ENCODE peak calls at places on chromosomes 16 and 17, in ten cellular contexts. One of them, this sample, is unnamed.

GRCh38 chr17:48074322-48075054 is 26.3 kb downstream of the NFE2L1 start:
- DNase-seq in neural crest cell: peak; percentile 76
- DNase-seq in esophagus squamous epithelium: no peak
- DNase-seq in AG10803: peak; percentile 82
- DNase-seq in AG09319: peak; percentile 62
- DNase-seq in body of pancreas: peak; percentile 78
- DNase-seq in CD4-positive, alpha-beta T cell: peak; percentile 58
- DNase-seq in Calu3: peak; percentile 87
- DNase-seq in RWPE2: no peak
- DNase-seq in fibroblast of pulmonary artery: peak; percentile 88
- DNase-seq in this sample: peak; percentile 75

GRCh38 chr16:81936209-81936608 is 75.1 kb downstream of the SDR42E1 start:
- DNase-seq in neural crest cell: no peak
- DNase-seq in esophagus squamous epithelium: no peak
- DNase-seq in AG10803: no peak
- DNase-seq in AG09319: no peak
- DNase-seq in body of pancreas: no peak
- DNase-seq in CD4-positive, alpha-beta T cell: no peak
- DNase-seq in Calu3: no peak
- DNase-seq in RWPE2: no peak
- DNase-seq in fibroblast of pulmonary artery: no peak
- DNase-seq in this sample: no peak

GRCh38 chr16:4067262-4068001 is 48.8 kb downstream of the ADCY9 start:
- DNase-seq in neural crest cell: no peak
- DNase-seq in esophagus squamous epithelium: no peak
- DNase-seq in AG10803: peak; percentile 92
- DNase-seq in AG09319: peak; percentile 79
- DNase-seq in body of pancreas: no peak
- DNase-seq in CD4-positive, alpha-beta T cell: no peak
- DNase-seq in Calu3: no peak
- DNase-seq in RWPE2: peak; percentile 13
- DNase-seq in fibroblast of pulmonary artery: no peak
- DNase-seq in this sample: no peak

GRCh38 chr17:50316016-50316587 is 29.8 kb upstream of the XYLT2 start:
- DNase-seq in neural crest cell: no peak
- DNase-seq in esophagus squamous epithelium: no peak
- DNase-seq in AG10803: no peak
- DNase-seq in AG09319: no peak
- DNase-seq in body of pancreas: no peak
- DNase-seq in CD4-positive, alpha-beta T cell: no peak
- DNase-seq in Calu3: no peak
- DNase-seq in RWPE2: no peak
- DNase-seq in fibroblast of pulmonary artery: no peak
- DNase-seq in this sample: no peak

GRCh38 chr17:80191720-80192265 is 22.0 kb downstream of the CARD14 start:
- DNase-seq in neural crest cell: no peak
- DNase-seq in esophagus squamous epithelium: no peak
- DNase-seq in AG10803: no peak
- DNase-seq in AG09319: no peak
- DNase-seq in body of pancreas: no peak
- DNase-seq in CD4-positive, alpha-beta T cell: no peak
- DNase-seq in Calu3: no peak
- DNase-seq in RWPE2: no peak
- DNase-seq in fibroblast of pulmonary artery: no peak
- DNase-seq in this sample: no peak

GRCh38 chr16:88004391-88004790 is 53.2 kb downstream of the BANP start:
- DNase-seq in neural crest cell: no peak
- DNase-seq in esophagus squamous epithelium: no peak
- DNase-seq in AG10803: no peak
- DNase-seq in AG09319: no peak
- DNase-seq in body of pancreas: no peak
- DNase-seq in CD4-positive, alpha-beta T cell: no peak
- DNase-seq in Calu3: no peak
- DNase-seq in RWPE2: no peak
- DNase-seq in fibroblast of pulmonary artery: no peak
- DNase-seq in this sample: no peak

GRCh38 chr16:19130852-19131808 is 17.4 kb downstream of the ITPRIPL2 start:
- DNase-seq in neural crest cell: no peak
- DNase-seq in esophagus squamous epithelium: no peak
- DNase-seq in AG10803: peak; percentile 81
- DNase-seq in AG09319: no peak
- DNase-seq in body of pancreas: no peak
- DNase-seq in CD4-positive, alpha-beta T cell: no peak
- DNase-seq in Calu3: no peak
- DNase-seq in RWPE2: no peak
- DNase-seq in fibroblast of pulmonary artery: peak; percentile 78
- DNase-seq in this sample: no peak

GRCh38 chr16:77849640-77850258 is 61.4 kb downstream of the VAT1L start:
- DNase-seq in neural crest cell: no peak
- DNase-seq in esophagus squamous epithelium: no peak
- DNase-seq in AG10803: no peak
- DNase-seq in AG09319: no peak
- DNase-seq in body of pancreas: no peak
- DNase-seq in CD4-positive, alpha-beta T cell: no peak
- DNase-seq in Calu3: no peak
- DNase-seq in RWPE2: no peak
- DNase-seq in fibroblast of pulmonary artery: no peak
- DNase-seq in this sample: no peak

GRCh38 chr17:40664582-40665333 is at the start of gene KRT222:
- DNase-seq in neural crest cell: no peak
- DNase-seq in esophagus squamous epithelium: no peak
- DNase-seq in AG10803: no peak
- DNase-seq in AG09319: no peak
- DNase-seq in body of pancreas: no peak
- DNase-seq in CD4-positive, alpha-beta T cell: no peak
- DNase-seq in Calu3: no peak
- DNase-seq in RWPE2: no peak
- DNase-seq in fibroblast of pulmonary artery: no peak
- DNase-seq in this sample: no peak

GRCh38 chr17:76467366-76467765 is at the start of gene AANAT:
- DNase-seq in neural crest cell: no peak
- DNase-seq in esophagus squamous epithelium: no peak
- DNase-seq in AG10803: no peak
- DNase-seq in AG09319: no peak
- DNase-seq in body of pancreas: no peak
- DNase-seq in CD4-positive, alpha-beta T cell: no peak
- DNase-seq in Calu3: no peak
- DNase-seq in RWPE2: no peak
- DNase-seq in fibroblast of pulmonary artery: no peak
- DNase-seq in this sample: no peak

GRCh38 chr17:73283841-73284282 is 22.2 kb upstream of the CPSF4L start:
- DNase-seq in neural crest cell: peak; percentile 56
- DNase-seq in esophagus squamous epithelium: no peak
- DNase-seq in AG10803: no peak
- DNase-seq in AG09319: no peak
- DNase-seq in body of pancreas: no peak
- DNase-seq in CD4-positive, alpha-beta T cell: no peak
- DNase-seq in Calu3: no peak
- DNase-seq in RWPE2: no peak
- DNase-seq in fibroblast of pulmonary artery: no peak
- DNase-seq in this sample: no peak

GRCh38 chr16:19123535-19124178 is 9.9 kb downstream of the ITPRIPL2 start:
- DNase-seq in neural crest cell: no peak
- DNase-seq in esophagus squamous epithelium: no peak
- DNase-seq in AG10803: no peak
- DNase-seq in AG09319: no peak
- DNase-seq in body of pancreas: peak; percentile 71
- DNase-seq in CD4-positive, alpha-beta T cell: no peak
- DNase-seq in Calu3: no peak
- DNase-seq in RWPE2: no peak
- DNase-seq in fibroblast of pulmonary artery: no peak
- DNase-seq in this sample: no peak

GRCh38 chr16:4664538-4665418 is 28.6 kb upstream of the NUDT16L1 start:
- DNase-seq in neural crest cell: no peak
- DNase-seq in esophagus squamous epithelium: no peak
- DNase-seq in AG10803: no peak
- DNase-seq in AG09319: no peak
- DNase-seq in body of pancreas: no peak
- DNase-seq in CD4-positive, alpha-beta T cell: peak; percentile 47
- DNase-seq in Calu3: peak; percentile 28
- DNase-seq in RWPE2: no peak
- DNase-seq in fibroblast of pulmonary artery: no peak
- DNase-seq in this sample: no peak

GRCh38 chr16:68083239-68083781 is 1.9 kb upstream of the NFATC3 start:
- DNase-seq in neural crest cell: no peak
- DNase-seq in esophagus squamous epithelium: no peak
- DNase-seq in AG10803: no peak
- DNase-seq in AG09319: no peak
- DNase-seq in body of pancreas: no peak
- DNase-seq in CD4-positive, alpha-beta T cell: no peak
- DNase-seq in Calu3: no peak
- DNase-seq in RWPE2: no peak
- DNase-seq in fibroblast of pulmonary artery: no peak
- DNase-seq in this sample: no peak

GRCh38 chr16:68972008-68972407 is 128.7 kb downstream of the TANGO6 start:
- DNase-seq in neural crest cell: no peak
- DNase-seq in esophagus squamous epithelium: no peak
- DNase-seq in AG10803: no peak
- DNase-seq in AG09319: no peak
- DNase-seq in body of pancreas: no peak
- DNase-seq in CD4-positive, alpha-beta T cell: no peak
- DNase-seq in Calu3: no peak
- DNase-seq in RWPE2: no peak
- DNase-seq in fibroblast of pulmonary artery: no peak
- DNase-seq in this sample: no peak

DNA sequence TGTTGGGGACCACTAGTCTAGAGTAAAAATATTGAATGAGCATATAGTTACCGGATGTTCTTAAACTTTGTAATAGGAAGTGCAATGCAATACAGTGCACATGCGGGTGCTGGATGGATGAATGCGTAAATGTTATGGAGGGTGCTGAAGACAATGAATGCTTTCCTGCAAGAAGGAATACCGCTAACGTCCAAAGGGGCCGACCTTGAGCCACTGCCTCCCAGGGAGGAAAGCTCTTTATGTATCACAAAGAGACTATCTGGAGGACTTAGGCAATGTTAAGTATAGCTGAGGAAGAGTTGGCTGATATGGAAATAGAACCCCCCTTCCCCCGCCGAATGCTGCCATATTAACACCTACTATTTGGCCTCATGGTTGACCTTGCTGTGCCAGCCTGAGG is 27.5 kb upstream of the SHCBP1 start:
- DNase-seq in neural crest cell: no peak
- DNase-seq in esophagus squamous epithelium: no peak
- DNase-seq in AG10803: no peak
- DNase-seq in AG09319: no peak
- DNase-seq in body of pancreas: no peak
- DNase-seq in CD4-positive, alpha-beta T cell: no peak
- DNase-seq in Calu3: no peak
- DNase-seq in RWPE2: no peak
- DNase-seq in fibroblast of pulmonary artery: no peak
- DNase-seq in this sample: no peak
- TF ChIP-seq CTCF in neural crest cell: no peak
- TF ChIP-seq CTCF in esophagus squamous epithelium: no peak
- TF ChIP-seq CTCF in AG10803: no peak
- TF ChIP-seq CTCF in AG09319: no peak
- TF ChIP-seq CTCF in body of pancreas: no peak
- TF ChIP-seq CTCF in CD4-positive, alpha-beta T cell: no peak
- TF ChIP-seq CTCF in Calu3: no peak
- TF ChIP-seq CTCF in RWPE2: no peak
- TF ChIP-seq CTCF in fibroblast of pulmonary artery: no peak
- TF ChIP-seq CTCF in this sample: no peak

GRCh38 chr16:55502801-55503366 is 6.0 kb upstream of the LPCAT2 start:
- DNase-seq in neural crest cell: peak; percentile 53
- DNase-seq in esophagus squamous epithelium: no peak
- DNase-seq in AG10803: peak; percentile 84
- DNase-seq in AG09319: peak; percentile 84
- DNase-seq in body of pancreas: peak; percentile 97
- DNase-seq in CD4-positive, alpha-beta T cell: no peak
- DNase-seq in Calu3: peak; percentile 65
- DNase-seq in RWPE2: no peak
- DNase-seq in fibroblast of pulmonary artery: peak; percentile 97
- DNase-seq in this sample: no peak
- TF ChIP-seq CTCF in neural crest cell: no peak
- TF ChIP-seq CTCF in esophagus squamous epithelium: no peak
- TF ChIP-seq CTCF in AG10803: no peak
- TF ChIP-seq CTCF in AG09319: peak; percentile 16
- TF ChIP-seq CTCF in body of pancreas: no peak
- TF ChIP-seq CTCF in CD4-positive, alpha-beta T cell: no peak
- TF ChIP-seq CTCF in Calu3: no peak
- TF ChIP-seq CTCF in RWPE2: no peak
- TF ChIP-seq CTCF in fibroblast of pulmonary artery: peak; percentile 20
- TF ChIP-seq CTCF in this sample: no peak

GRCh38 chr17:66661411-66661843 is 173.5 kb upstream of the CACNG5 start:
- DNase-seq in neural crest cell: no peak
- DNase-seq in esophagus squamous epithelium: no peak
- DNase-seq in AG10803: peak; percentile 11
- DNase-seq in AG09319: no peak
- DNase-seq in body of pancreas: no peak
- DNase-seq in CD4-positive, alpha-beta T cell: no peak
- DNase-seq in Calu3: peak; percentile 75
- DNase-seq in RWPE2: no peak
- DNase-seq in fibroblast of pulmonary artery: peak; percentile 53
- DNase-seq in this sample: no peak
- TF ChIP-seq CTCF in neural crest cell: no peak
- TF ChIP-seq CTCF in esophagus squamous epithelium: no peak
- TF ChIP-seq CTCF in AG10803: no peak
- TF ChIP-seq CTCF in AG09319: no peak
- TF ChIP-seq CTCF in body of pancreas: no peak
- TF ChIP-seq CTCF in CD4-positive, alpha-beta T cell: no peak
- TF ChIP-seq CTCF in Calu3: no peak
- TF ChIP-seq CTCF in RWPE2: no peak
- TF ChIP-seq CTCF in fibroblast of pulmonary artery: no peak
- TF ChIP-seq CTCF in this sample: no peak

GRCh38 chr16:18068477-18068876 is 268.1 kb downstream of the NPIPA8 start:
- DNase-seq in neural crest cell: no peak
- DNase-seq in esophagus squamous epithelium: no peak
- DNase-seq in AG10803: no peak
- DNase-seq in AG09319: no peak
- DNase-seq in body of pancreas: no peak
- DNase-seq in CD4-positive, alpha-beta T cell: no peak
- DNase-seq in Calu3: no peak
- DNase-seq in RWPE2: no peak
- DNase-seq in fibroblast of pulmonary artery: no peak
- DNase-seq in this sample: no peak

GRCh38 chr16:18059089-18059488 is 277.4 kb downstream of the NPIPA8 start:
- DNase-seq in neural crest cell: no peak
- DNase-seq in esophagus squamous epithelium: no peak
- DNase-seq in AG10803: no peak
- DNase-seq in AG09319: no peak
- DNase-seq in body of pancreas: no peak
- DNase-seq in CD4-positive, alpha-beta T cell: no peak
- DNase-seq in Calu3: no peak
- DNase-seq in RWPE2: no peak
- DNase-seq in fibroblast of pulmonary artery: no peak
- DNase-seq in this sample: no peak

GRCh38 chr16:18059577-18059976 is 277.0 kb downstream of the NPIPA8 start:
- DNase-seq in neural crest cell: no peak
- DNase-seq in esophagus squamous epithelium: no peak
- DNase-seq in AG10803: no peak
- DNase-seq in AG09319: no peak
- DNase-seq in body of pancreas: no peak
- DNase-seq in CD4-positive, alpha-beta T cell: no peak
- DNase-seq in Calu3: no peak
- DNase-seq in RWPE2: no peak
- DNase-seq in fibroblast of pulmonary artery: no peak
- DNase-seq in this sample: no peak

DNA sequence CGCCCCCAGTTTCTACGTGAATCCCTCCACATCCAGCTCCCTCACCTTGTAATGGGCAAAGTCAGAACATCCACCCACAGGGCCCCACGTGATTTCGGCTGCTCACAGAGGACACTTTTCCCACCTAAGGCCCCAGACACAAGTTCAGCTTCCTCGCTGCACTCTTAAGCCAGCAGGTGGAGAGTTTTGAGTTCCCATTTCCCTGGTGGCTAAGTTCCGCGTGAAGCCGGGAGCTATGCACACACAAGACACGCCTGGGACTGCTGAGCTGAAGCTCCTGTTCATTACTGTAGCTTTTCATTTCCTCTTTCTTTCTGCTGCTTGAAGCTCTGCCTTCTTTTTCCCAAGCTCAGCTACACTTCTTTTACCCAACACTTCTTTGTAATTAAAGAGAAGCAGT is 273.8 kb downstream of the NPIPA8 start:
- DNase-seq in neural crest cell: no peak
- DNase-seq in esophagus squamous epithelium: no peak
- DNase-seq in AG10803: no peak
- DNase-seq in AG09319: no peak
- DNase-seq in body of pancreas: no peak
- DNase-seq in CD4-positive, alpha-beta T cell: no peak
- DNase-seq in Calu3: no peak
- DNase-seq in RWPE2: no peak
- DNase-seq in fibroblast of pulmonary artery: no peak
- DNase-seq in this sample: no peak
- TF ChIP-seq CTCF in neural crest cell: no peak
- TF ChIP-seq CTCF in esophagus squamous epithelium: no peak
- TF ChIP-seq CTCF in AG10803: no peak
- TF ChIP-seq CTCF in AG09319: no peak
- TF ChIP-seq CTCF in body of pancreas: no peak
- TF ChIP-seq CTCF in CD4-positive, alpha-beta T cell: no peak
- TF ChIP-seq CTCF in Calu3: no peak
- TF ChIP-seq CTCF in RWPE2: no peak
- TF ChIP-seq CTCF in fibroblast of pulmonary artery: no peak
- TF ChIP-seq CTCF in this sample: no peak

This sample was measured in mesothelial cell of epicardium.